ENCODE peak calls at places on chromosome 2, in five cellular contexts. H is HFFc6, D is skeletal muscle cell, E is GM20000, P is SW 1271. C is an unnamed sample.

GRCh38 chr2:228135300-228135699 is 46.2 kb downstream of the SPHKAP start:
- DNase-seq in D (no peak), E (no peak), P (no peak), H (no peak), C (no peak)

GRCh38 chr2:160015746-160016145 is 46.7 kb downstream of the PLA2R1 start:
- DNase-seq in D (no peak), P (no peak), H (peak), E (no peak), C (no peak)

GRCh38 chr2:12661472-12661871 is 55.3 kb upstream of the TRIB2 start:
- DNase-seq in D (no peak), P (no peak), H (no peak), E (no peak), C (no peak)

GRCh38 chr2:208440716-208441115 is 34.1 kb downstream of the PTH2R start:
- DNase-seq in H (no peak), D (no peak), P (no peak), E (no peak), C (no peak)

GRCh38 chr2:238949710-238950345 is 101.9 kb downstream of the TWIST2 start:
- DNase-seq in P (no peak), H (no peak), E (no peak), D (no peak), C (no peak)

GRCh38 chr2:85793584-85793983 is 39.8 kb downstream of the ATOH8 start:
- DNase-seq in E (no peak), P (no peak), H (no peak), D (no peak), C (no peak)

GRCh38 chr2:206231669-206232286 is 42.7 kb upstream of the ZDBF2 start:
- DNase-seq in E (no peak), D (no peak), H (no peak), P (no peak), C (no peak)

GRCh38 chr2:65031341-65032015 is 24.7 kb upstream of the CEP68 start:
- DNase-seq in D (no peak), H (no peak), E (no peak), P (no peak), C (no peak)

GRCh38 chr2:150911766-150912280 is 349.8 kb downstream of the RBM43 start:
- DNase-seq in D (peak), E (no peak), H (peak), P (no peak), C (peak)

GRCh38 chr2:27954261-27954673 is 63.7 kb downstream of the BABAM2 start:
- DNase-seq in P (no peak), E (no peak), D (no peak), H (no peak), C (no peak)

GRCh38 chr2:177783835-177784448 is 288.6 kb downstream of the PDE11A start:
- DNase-seq in H (peak), E (no peak), D (peak), P (no peak), C (peak)

GRCh38 chr2:235416816-235417499 is 76.9 kb upstream of the AGAP1 start:
- DNase-seq in H (peak), E (no peak), D (no peak), P (no peak), C (no peak)

GRCh38 chr2:65316072-65316471 is 88.4 kb downstream of the ACTR2 start:
- DNase-seq in P (no peak), E (no peak), D (peak), H (no peak), C (peak)

GRCh38 chr2:240590681-240591111 is 4.2 kb downstream of the CAPN10 start:
- DNase-seq in E (no peak), D (no peak), P (no peak), H (no peak), C (no peak)

GRCh38 chr2:75074228-75074627 is 115.8 kb downstream of the POLE4 start:
- DNase-seq in E (no peak), H (no peak), P (no peak), D (no peak), C (no peak)

GRCh38 chr2:8609357-8609804 is 72.5 kb upstream of the ID2 start:
- DNase-seq in E (no peak), H (peak), P (no peak), D (no peak), C (no peak)

C was measured in epithelial cell of prostate.